ENCODE peak calls at places on chromosomes 13 and 19, in five cellular contexts. W is activated gamma-delta T cell; I is naive thymus-derived CD8-positive, alpha-beta T cell; G is nephron progenitor cell; V is AG08396. T is an unnamed sample.

GRCh38 chr19:37907735-37908066 is 693 bp downstream of the SIPA1L3 start:
- DNase-seq in V (no peak), W (no peak), G (no peak), I (no peak), T (no peak)

GRCh38 chr13:39311619-39312018 is 273.4 kb downstream of the NHLRC3 start:
- DNase-seq in W (no peak), V (peak; percentile 12), I (no peak), G (no peak), T (no peak)

GRCh38 chr19:40724315-40724714 is 7.4 kb downstream of the ITPKC start:
- DNase-seq in W (no peak), G (no peak), V (no peak), I (no peak), T (no peak)

GRCh38 chr19:2549701-2550191 is 73.8 kb downstream of the GADD45B start:
- DNase-seq in V (peak; percentile 86), W (no peak), I (no peak), G (no peak), T (no peak)

GRCh38 chr19:13588953-13589833 is 82.9 kb upstream of the CACNA1A start:
- DNase-seq in I (peak; percentile 75), W (peak; percentile 57), G (peak; percentile 92), V (peak; percentile 83), T (peak; percentile 50)

GRCh38 chr13:21657538-21657937 is 13.3 kb upstream of the FGF9 start:
- DNase-seq in I (no peak), W (no peak), G (no peak), V (peak; percentile 85), T (no peak)

GRCh38 chr19:19662866-19663291 is 597 bp downstream of the ATP13A1 start:
- DNase-seq in W (no peak), V (peak; percentile 25), G (no peak), I (no peak), T (no peak)

GRCh38 chr13:74077847-74078246 is 56.4 kb downstream of the KLF12 start:
- DNase-seq in I (no peak), V (no peak), G (no peak), W (no peak), T (no peak)

GRCh38 chr13:55761986-55762385 is 1378.7 kb upstream of the PRR20A start:
- DNase-seq in G (no peak), I (no peak), V (no peak), W (no peak), T (no peak)

GRCh38 chr19:47253467-47253881 is 2.9 kb upstream of the CCDC9 start:
- DNase-seq in W (no peak), I (no peak), G (no peak), V (no peak), T (no peak)

GRCh38 chr13:62040806-62041205 is 625.2 kb upstream of the PCDH20 start:
- DNase-seq in G (no peak), I (no peak), V (no peak), W (no peak), T (no peak)

GRCh38 chr13:77919351-77920294 is 992 bp upstream of the EDNRB start:
- DNase-seq in V (peak; percentile 63), W (no peak), G (peak; percentile 46), I (no peak), T (no peak)

GRCh38 chr19:47826800-47827199 is 5.1 kb downstream of the CRX start:
- DNase-seq in W (no peak), G (no peak), I (no peak), V (no peak), T (no peak)

GRCh38 chr13:33862006-33862405 is 44.1 kb downstream of the RFC3 start:
- DNase-seq in V (no peak), I (no peak), W (no peak), G (no peak), T (no peak)

GRCh38 chr19:5313307-5313706 is 27.3 kb downstream of the PTPRS start:
- DNase-seq in W (no peak), V (no peak), G (no peak), I (no peak), T (peak; percentile 62)

GRCh38 chr19:1967087-1967608 is 26.2 kb downstream of the CSNK1G2 start:
- DNase-seq in G (no peak), W (peak; percentile 40), I (peak; percentile 57), V (no peak), T (no peak)

GRCh38 chr13:30835442-30835841 is 70.6 kb upstream of the MEDAG start:
- DNase-seq in V (no peak), W (no peak), I (no peak), G (no peak), T (no peak)

GRCh38 chr19:40143612-40144011 is 47.6 kb upstream of the MAP3K10 start:
- DNase-seq in G (no peak), I (peak; percentile 32), W (no peak), V (no peak), T (no peak)

GRCh38 chr19:46984077-46985010 is 35.3 kb upstream of the NPAS1 start:
- DNase-seq in I (no peak), G (no peak), W (no peak), V (no peak), T (peak; percentile 61)

T was measured in NCI-H2029.